ENCODE peak calls at places on chromosomes 4 and X, in four cellular contexts. I, Q, C and M are unnamed samples.

GRCh38 chr4:48290146-48290772 is 20.6 kb upstream of the TEC start:
- DNase-seq in I (no peak), Q (no peak), C (no peak), M (no peak)

GRCh38 chr4:156322592-156322991 is 368.9 kb upstream of the CTSO start:
- DNase-seq in I (no peak), Q (no peak), C (peak; percentile 72), M (no peak)

GRCh38 chrX:115625577-115626301 is 64.8 kb downstream of the PLS3 start:
- DNase-seq in I (peak; percentile 56), Q (no peak), C (no peak), M (peak; percentile 52)

GRCh38 chr4:54496412-54496811 is 161.3 kb upstream of the KIT start:
- DNase-seq in I (no peak), Q (peak; percentile 36), C (no peak), M (no peak)

GRCh38 chr4:168485511-168485910 is 5.2 kb upstream of the DDX60L start:
- DNase-seq in I (no peak), Q (no peak), C (no peak), M (no peak)

GRCh38 chrX:120753413-120754251 is 122.0 kb downstream of the CT47B1 start:
- DNase-seq in I (no peak), Q (no peak), C (no peak), M (no peak)

GRCh38 chr4:155745984-155746383 is 12.8 kb upstream of the GUCY1B1 start:
- DNase-seq in I (no peak), Q (no peak), C (no peak), M (no peak)

GRCh38 chr4:80387390-80388283 is 52.1 kb downstream of the CFAP299 start:
- DNase-seq in I (no peak), Q (no peak), C (no peak), M (no peak)

GRCh38 chrX:68732906-68733493 is 85.5 kb downstream of the STARD8 start:
- DNase-seq in I (no peak), Q (peak; percentile 2), C (no peak), M (no peak)

GRCh38 chr4:169159614-169160013 is 111.1 kb downstream of the SH3RF1 start:
- DNase-seq in I (no peak), Q (no peak), C (peak; percentile 33), M (no peak)

GRCh38 chr4:82652062-82652461 is 90.3 kb upstream of the TMEM150C start:
- DNase-seq in I (no peak), Q (no peak), C (peak; percentile 9), M (no peak)

GRCh38 chr4:81722229-81722900 is 250.7 kb upstream of the RASGEF1B start:
- DNase-seq in I (no peak), Q (no peak), C (no peak), M (no peak)

GRCh38 chrX:87518504-87518903 is 902 bp downstream of the KLHL4 start:
- DNase-seq in I (no peak), Q (no peak), C (no peak), M (no peak)